ENCODE peak calls at places on chromosomes 5 and 9, in ten cellular contexts. J is lung, K is heart right ventricle, F is glutamatergic neuron, M is B cell, G is epithelial cell of esophagus, E is IMR-90, Y is brain microvascular endothelial cell, H is cardiac muscle cell, T is fibroblast of pulmonary artery. U is an unnamed sample.

GRCh38 chr9:109253241-109253636 is 67.6 kb downstream of the EPB41L4B start:
- DNase-seq in E (no peak), G (no peak), M (no peak), T (no peak), K (no peak), H (no peak), F (no peak), J (no peak), Y (no peak), U (no peak)

GRCh38 chr5:40401965-40402364 is 277.8 kb upstream of the PTGER4 start:
- DNase-seq in K (no peak), T (no peak), G (peak), E (peak), H (no peak), F (no peak), Y (peak), J (no peak), M (no peak), U (no peak)

GRCh38 chr5:68562308-68562707 is 346.8 kb downstream of the PIK3R1 start:
- DNase-seq in H (peak), K (peak), F (no peak), E (peak), T (peak), G (peak), Y (peak), J (peak), M (no peak), U (no peak)

GRCh38 chr5:136249678-136250266 is 56.8 kb upstream of the SMIM32 start:
- DNase-seq in E (peak), T (peak), F (peak), M (no peak), G (peak), Y (peak), H (peak), J (peak), K (peak), U (peak)

GRCh38 chr5:7878381-7878873 is 9.5 kb downstream of the MTRR start:
- DNase-seq in G (peak), T (peak), E (peak), M (no peak), H (no peak), K (no peak), J (no peak), F (no peak), Y (peak), U (no peak)

GRCh38 chr9:131382850-131383729 is 10.8 kb upstream of the PRRC2B start:
- DNase-seq in T (peak), Y (peak), H (peak), K (peak), E (peak), G (peak), J (peak), M (no peak), F (no peak), U (no peak)

GRCh38 chr5:149228610-149229297 is 42.9 kb upstream of the AFAP1L1 start:
- DNase-seq in G (peak), E (peak), Y (peak), K (peak), T (peak), M (no peak), F (no peak), J (peak), H (peak), U (peak)

GRCh38 chr9:17121264-17121663 is 13.6 kb upstream of the CNTLN start:
- DNase-seq in F (no peak), E (no peak), G (no peak), H (no peak), Y (no peak), T (no peak), K (no peak), M (no peak), J (no peak), U (no peak)

GRCh38 chr9:115671911-115672310 is 481.7 kb upstream of the PAPPA start:
- DNase-seq in J (no peak), G (no peak), H (no peak), M (no peak), T (no peak), K (no peak), F (no peak), Y (no peak), E (no peak), U (no peak)

GRCh38 chr9:591292-591691 is 250.2 kb upstream of the DMRT1 start:
- DNase-seq in E (no peak), T (peak), H (peak), K (peak), J (peak), F (no peak), G (peak), M (no peak), Y (no peak), U (no peak)

GRCh38 chr5:69450116-69450515 is 35.2 kb downstream of the MARVELD2 start:
- DNase-seq in T (peak), H (no peak), G (peak), J (no peak), K (no peak), Y (peak), F (no peak), M (no peak), E (peak), U (no peak)

GRCh38 chr5:34409376-34409775 is 246.8 kb upstream of the RAI14 start:
- DNase-seq in G (no peak), T (no peak), Y (no peak), M (no peak), K (no peak), E (no peak), F (no peak), H (no peak), J (no peak), U (no peak)

GRCh38 chr5:151592855-151593408 is 1.8 kb upstream of the FAT2 start:
- DNase-seq in J (no peak), E (no peak), M (no peak), G (no peak), T (no peak), Y (peak), F (peak), K (peak), H (no peak), U (peak)

GRCh38 chr9:71112866-71113265 is 8.6 kb downstream of the TRPM3 start:
- DNase-seq in J (no peak), T (no peak), F (no peak), Y (no peak), G (no peak), H (no peak), E (no peak), K (no peak), M (no peak), U (no peak)

GRCh38 chr9:25891534-25891933 is 213.3 kb upstream of the TUSC1 start:
- DNase-seq in T (no peak), M (no peak), G (no peak), Y (no peak), E (no peak), F (no peak), H (no peak), K (no peak), J (no peak), U (no peak)

GRCh38 chr5:149799119-149799623 is 69.1 kb downstream of the PPARGC1B start:
- DNase-seq in T (peak), M (no peak), Y (peak), K (peak), E (peak), F (no peak), J (no peak), H (no peak), G (peak), U (no peak)

GRCh38 chr5:134784946-134785620 is 26.5 kb downstream of the DDX46 start:
- DNase-seq in H (no peak), Y (no peak), G (peak), F (no peak), J (no peak), T (peak), E (peak), K (no peak), M (no peak), U (no peak)

GRCh38 chr5:75992677-75993582 is 90.3 kb upstream of the SV2C start:
- DNase-seq in T (no peak), Y (no peak), K (no peak), E (no peak), J (no peak), M (no peak), F (peak), H (no peak), G (no peak), U (no peak)

GRCh38 chr9:95854386-95855015 is 21.0 kb upstream of the ERCC6L2 start:
- DNase-seq in H (no peak), J (no peak), K (no peak), T (peak), E (peak), G (peak), M (no peak), Y (no peak), F (no peak), U (no peak)

GRCh38 chr5:58239731-58240130 is 220.2 kb downstream of the PLK2 start:
- DNase-seq in K (no peak), J (no peak), T (no peak), H (no peak), M (no peak), Y (no peak), F (no peak), G (no peak), E (no peak), U (no peak)

GRCh38 chr5:175879743-175880142 is 8.4 kb downstream of the CPLX2 start:
- DNase-seq in H (no peak), J (no peak), K (no peak), F (no peak), G (no peak), Y (no peak), M (no peak), T (no peak), E (no peak), U (no peak)

GRCh38 chr5:8057764-8058163 is 188.8 kb downstream of the MTRR start:
- DNase-seq in H (no peak), F (peak), T (peak), G (no peak), E (peak), M (no peak), J (no peak), K (no peak), Y (no peak), U (no peak)

GRCh38 chr5:103262422-103262871 is 3.9 kb downstream of the MACIR start:
- DNase-seq in G (no peak), Y (peak), T (peak), J (no peak), K (no peak), E (peak), H (no peak), M (no peak), F (no peak), U (no peak)

GRCh38 chr9:130780865-130781504 is 54.1 kb upstream of the ABL1 start:
- DNase-seq in E (peak), T (peak), H (no peak), Y (peak), F (no peak), M (no peak), K (peak), J (peak), G (peak), U (no peak)

GRCh38 chr9:109372246-109372645 is 51.4 kb upstream of the EPB41L4B start:
- DNase-seq in Y (no peak), T (no peak), G (no peak), K (no peak), H (no peak), J (no peak), E (no peak), M (no peak), F (no peak), U (no peak)

DNA sequence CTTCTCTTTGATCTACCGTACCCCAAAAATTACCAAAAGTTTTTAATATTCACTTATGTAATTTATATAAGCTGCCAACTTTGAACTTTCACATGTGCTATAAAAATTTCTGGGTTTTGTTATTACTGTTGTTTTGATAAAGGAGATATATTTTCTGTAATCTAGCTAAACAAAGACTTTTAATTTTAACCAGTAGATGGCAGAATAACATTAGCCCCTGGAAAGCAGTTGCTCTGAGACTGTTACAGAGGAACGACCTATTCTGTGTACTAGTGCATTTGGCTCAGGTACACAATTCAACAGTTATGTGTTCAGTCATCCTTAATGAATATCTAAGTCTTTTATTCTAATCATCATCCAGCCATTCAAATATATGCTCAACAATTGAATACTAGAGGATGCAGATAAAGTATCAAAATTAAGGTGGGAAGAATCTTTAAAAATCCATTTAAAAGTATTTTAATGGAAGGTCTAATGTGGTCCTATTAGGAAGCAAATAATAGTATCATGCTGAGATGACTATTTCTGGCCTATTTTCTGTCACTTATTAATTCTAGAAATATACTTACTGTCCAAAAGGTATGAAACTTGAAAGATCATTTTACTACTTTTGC is 8.6 kb downstream of the KLHL9 start:
- DNase-seq in M (peak), J (no peak), H (peak), Y (no peak), K (no peak), E (peak), G (peak), F (no peak), T (peak), U (no peak)
- TF ChIP-seq CTCF in M (peak), J (peak), H (peak), Y (peak), K (peak), E (peak), G (peak), F (peak), T (peak), U (no peak)

GRCh38 chr9:24844217-24844616 is 298.5 kb upstream of the IZUMO3 start:
- DNase-seq in H (no peak), G (no peak), M (no peak), E (no peak), F (no peak), K (no peak), J (no peak), T (no peak), Y (no peak), U (no peak)
- TF ChIP-seq CTCF in H (no peak), G (no peak), M (no peak), E (no peak), F (no peak), K (no peak), J (no peak), T (no peak), Y (no peak), U (no peak)

DNA sequence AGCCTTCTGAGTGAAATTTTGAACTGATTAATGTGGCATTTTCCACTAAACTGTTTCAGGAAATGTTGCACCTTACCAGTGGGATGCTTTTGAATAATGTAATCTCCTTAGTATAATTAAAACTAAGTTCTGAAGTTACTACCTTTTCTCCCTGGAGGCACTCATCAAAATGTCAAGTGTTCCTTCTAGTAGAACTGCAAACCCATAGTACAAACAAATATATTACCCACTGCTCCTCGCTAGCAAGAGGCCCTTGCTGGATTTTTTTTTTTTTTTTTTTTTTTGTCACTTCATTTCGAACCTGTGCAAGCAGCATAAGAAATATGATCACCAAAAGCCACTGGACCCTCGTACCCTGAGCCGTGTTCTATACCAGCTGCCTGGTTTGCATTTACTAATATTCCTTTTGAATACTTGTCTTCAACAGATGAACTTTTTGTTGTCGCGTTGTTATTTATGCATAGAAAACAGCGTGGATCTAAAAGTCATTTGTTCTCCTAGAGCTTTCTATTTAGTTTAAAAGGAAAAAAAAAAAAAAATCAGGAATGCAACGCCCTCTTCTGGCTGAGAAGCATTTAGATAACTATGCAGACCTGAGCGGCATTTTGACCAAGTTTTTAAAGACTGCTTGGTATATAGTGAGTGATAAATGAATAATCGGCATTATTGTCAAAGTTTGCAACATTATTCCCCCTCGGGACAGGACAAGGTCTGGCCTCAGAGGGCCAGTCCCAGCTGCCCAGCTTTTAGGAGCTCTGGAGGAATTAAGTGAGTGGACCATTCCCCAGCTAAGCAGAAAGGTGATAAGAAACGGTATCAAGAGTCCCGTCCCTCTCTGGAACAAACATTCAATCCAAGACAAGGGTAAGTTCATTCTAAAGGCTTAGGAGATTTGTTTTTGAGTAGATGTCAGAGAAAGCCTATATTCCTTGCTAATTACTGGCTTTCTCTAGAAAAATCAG is 162.5 kb upstream of the KIF2A start:
- DNase-seq in H (peak), G (peak), M (no peak), F (no peak), E (peak), Y (no peak), J (no peak), K (no peak), T (peak), U (peak)
- TF ChIP-seq CTCF in H (peak), G (peak), M (peak), F (peak), E (peak), Y (peak), J (no peak), K (peak), T (peak), U (peak)

DNA sequence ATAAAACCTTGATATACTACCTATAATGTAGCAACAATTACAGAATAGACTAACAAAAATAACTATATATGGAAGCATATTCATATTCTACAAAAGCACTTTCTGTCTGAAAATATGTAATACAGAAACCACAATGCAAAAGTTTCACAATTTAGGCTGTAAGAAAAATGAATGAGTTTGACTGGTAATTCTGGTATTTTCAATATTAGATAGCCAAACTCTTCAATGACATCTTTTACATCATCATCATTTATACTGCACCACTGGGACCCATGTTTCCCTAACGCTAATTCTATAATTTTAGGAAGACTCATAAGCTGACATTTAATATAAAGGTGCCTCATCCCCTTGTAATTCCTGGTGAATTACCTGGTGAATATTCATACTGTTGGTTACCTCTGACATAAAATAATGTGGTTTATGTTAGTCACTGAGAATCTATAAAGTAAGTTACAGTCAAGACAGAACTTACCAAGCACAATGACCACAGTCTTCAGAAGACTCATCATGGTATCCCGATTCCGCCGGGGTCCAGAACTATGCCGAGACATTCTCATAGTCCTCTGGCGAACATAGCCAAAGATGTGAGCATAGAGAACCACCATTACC is 97.2 kb downstream of the LPAR1 start:
- DNase-seq in K (no peak), J (no peak), E (no peak), Y (no peak), T (no peak), M (no peak), G (no peak), H (no peak), F (no peak), U (no peak)
- TF ChIP-seq CTCF in K (no peak), J (no peak), E (no peak), Y (no peak), T (no peak), M (no peak), G (no peak), H (no peak), F (no peak), U (no peak)

GRCh38 chr9:117929873-117930272 is 225.7 kb downstream of the TLR4 start:
- DNase-seq in J (no peak), K (peak), E (no peak), Y (no peak), G (no peak), T (no peak), M (no peak), F (no peak), H (no peak), U (no peak)

GRCh38 chr9:117926031-117926655 is 221.9 kb downstream of the TLR4 start:
- DNase-seq in K (no peak), G (peak), T (no peak), J (no peak), Y (no peak), F (no peak), E (no peak), H (no peak), M (no peak), U (no peak)

GRCh38 chr9:117932585-117932984 is 228.4 kb downstream of the TLR4 start:
- DNase-seq in J (no peak), E (no peak), Y (no peak), K (no peak), F (no peak), M (no peak), H (no peak), T (no peak), G (no peak), U (no peak)

DNA sequence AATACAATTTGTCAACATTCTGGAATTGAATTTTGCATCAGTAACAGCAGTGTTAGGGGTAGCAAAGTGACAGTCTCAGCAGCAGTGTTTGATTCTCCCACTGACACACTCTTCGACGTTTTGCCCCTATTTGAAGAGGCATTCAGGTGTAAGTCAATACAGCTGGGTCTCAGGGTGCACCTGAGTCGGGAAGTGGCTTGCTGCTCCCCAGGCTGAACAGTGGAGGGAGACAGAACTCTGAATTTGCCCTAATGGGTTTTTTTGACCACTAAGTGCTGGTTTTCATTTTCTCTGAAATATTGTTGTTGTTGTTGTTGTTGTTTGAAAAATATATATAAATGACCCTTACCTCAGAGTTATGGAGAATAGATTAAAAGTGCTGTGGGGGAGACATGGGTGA is 223.2 kb downstream of the TLR4 start:
- DNase-seq in F (no peak), T (no peak), H (no peak), E (no peak), M (no peak), K (no peak), G (peak), Y (no peak), J (no peak), U (no peak)
- TF ChIP-seq CTCF in F (no peak), T (no peak), H (no peak), E (no peak), M (no peak), K (no peak), G (peak), Y (no peak), J (no peak), U (no peak)

DNA sequence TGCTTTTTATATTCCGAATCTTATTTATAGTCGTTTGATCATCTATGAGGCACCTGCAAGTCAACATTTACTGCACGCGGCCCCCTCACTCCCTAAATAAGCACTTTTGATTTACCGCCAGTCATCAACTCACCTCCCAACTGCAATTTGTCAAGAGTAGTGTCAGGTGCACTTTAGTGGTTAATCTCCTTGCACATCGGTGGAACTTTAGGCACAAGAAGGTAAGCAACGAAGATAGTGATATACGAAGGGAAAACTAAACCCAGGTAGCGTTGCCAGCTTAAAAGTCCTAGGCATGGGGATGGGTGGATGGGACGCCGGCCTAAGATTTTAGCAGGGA is 513 bp upstream of the RNF180 start:
- DNase-seq in J (no peak), Y (no peak), F (no peak), G (no peak), K (no peak), H (no peak), E (no peak), M (no peak), T (no peak), U (no peak)
- TF ChIP-seq CTCF in J (no peak), Y (no peak), F (no peak), G (no peak), K (no peak), H (no peak), E (no peak), M (no peak), T (no peak), U (no peak)

U was measured in Calu3.